ENCODE peak calls at places on chromosomes 5 and 9, in four cellular contexts. U, L, X and Z are unnamed samples.

GRCh38 chr5:31059889-31060288 is 133.6 kb upstream of the CDH6 start:
- DNase-seq in U (no peak), L (no peak), X (no peak), Z (no peak)

GRCh38 chr5:51968756-51969155 is 585.5 kb downstream of the ISL1 start:
- DNase-seq in U (no peak), L (no peak), X (no peak), Z (no peak)

GRCh38 chr9:16221350-16221749 is 649.1 kb downstream of the BNC2 start:
- DNase-seq in U (no peak), L (no peak), X (no peak), Z (no peak)

GRCh38 chr9:12554636-12555035 is 138.5 kb upstream of the TYRP1 start:
- DNase-seq in U (no peak), L (no peak), X (peak), Z (no peak)

GRCh38 chr9:137447722-137448568 is 6.8 kb upstream of the ENTPD8 start:
- DNase-seq in U (peak), L (no peak), X (no peak), Z (no peak)

GRCh38 chr9:16058131-16058549 is 505.3 kb downstream of the CCDC171 start:
- DNase-seq in U (no peak), L (peak), X (peak), Z (peak)

GRCh38 chr9:33677506-33677809 is 117.9 kb upstream of the PRSS3 start:
- DNase-seq in U (no peak), L (no peak), X (no peak), Z (no peak)

GRCh38 chr5:179367491-179367890 is 22.2 kb upstream of the ADAMTS2 start:
- DNase-seq in U (peak), L (no peak), X (no peak), Z (no peak)

GRCh38 chr9:71886015-71886414 is 25.0 kb downstream of the ABHD17B start:
- DNase-seq in U (no peak), L (no peak), X (no peak), Z (no peak)

GRCh38 chr5:151092750-151093149 is 11.9 kb upstream of the TNIP1 start:
- DNase-seq in U (peak), L (peak), X (peak), Z (peak)

GRCh38 chr5:32443541-32444190 is 874 bp downstream of the ZFR start:
- DNase-seq in U (peak), L (peak), X (peak), Z (peak)

GRCh38 chr5:146005723-146006122 is 69.3 kb downstream of the SH3RF2 start:
- DNase-seq in U (no peak), L (no peak), X (no peak), Z (no peak)

GRCh38 chr5:129241755-129242154 is 147.2 kb downstream of the ISOC1 start:
- DNase-seq in U (no peak), L (no peak), X (no peak), Z (no peak)

GRCh38 chr9:108062680-108063079 is 573.1 kb upstream of the KLF4 start:
- DNase-seq in U (no peak), L (no peak), X (no peak), Z (no peak)

GRCh38 chr5:77935516-77936364 is 159.6 kb upstream of the TBCA start:
- DNase-seq in U (no peak), L (no peak), X (no peak), Z (no peak)

GRCh38 chr9:92612292-92612691 is 57.6 kb downstream of the IPPK start:
- DNase-seq in U (no peak), L (no peak), X (no peak), Z (no peak)

GRCh38 chr5:41068169-41068568 is 3.0 kb downstream of the MROH2B start:
- DNase-seq in U (no peak), L (no peak), X (no peak), Z (peak)

GRCh38 chr5:165504716-165505115 is 1999.3 kb downstream of the MAT2B start:
- DNase-seq in U (no peak), L (no peak), X (no peak), Z (no peak)

GRCh38 chr9:22111176-22111870 is 102.2 kb upstream of the CDKN2B start:
- DNase-seq in U (no peak), L (no peak), X (no peak), Z (no peak)

DNA sequence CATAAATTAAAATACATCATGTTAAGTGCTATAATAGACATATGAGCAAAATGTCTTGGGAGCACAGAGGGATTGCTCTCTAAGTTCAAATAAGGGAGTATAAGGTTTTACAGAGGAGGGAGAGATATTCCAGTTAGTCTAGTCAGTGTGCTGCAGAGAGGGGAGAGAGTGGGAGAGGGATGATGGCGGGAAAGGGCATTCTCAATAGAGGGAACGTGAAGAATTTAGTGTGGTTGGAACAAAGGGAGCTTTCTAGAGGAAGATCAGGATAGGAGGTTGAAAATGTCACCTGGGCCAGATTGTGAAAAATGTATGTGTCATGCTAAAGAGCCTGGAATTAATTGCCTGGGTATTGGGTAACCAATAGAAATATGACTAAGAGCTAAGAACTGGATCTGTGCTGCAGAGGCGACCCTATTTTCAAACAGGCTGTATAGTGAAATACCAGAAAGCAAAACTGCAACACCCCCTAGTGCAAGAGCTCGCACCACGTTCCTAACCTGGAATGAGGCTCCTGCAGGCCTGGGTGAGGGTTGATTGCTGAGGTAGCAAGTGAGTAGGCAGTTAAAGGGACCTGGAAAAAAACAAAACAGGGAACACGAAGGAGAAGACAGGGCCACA is 791.8 kb upstream of the C9orf72 start:
- DNase-seq in U (no peak), L (no peak), X (peak), Z (peak)
- TF ChIP-seq CTCF in U (no peak), L (no peak), X (no peak), Z (peak)

DNA sequence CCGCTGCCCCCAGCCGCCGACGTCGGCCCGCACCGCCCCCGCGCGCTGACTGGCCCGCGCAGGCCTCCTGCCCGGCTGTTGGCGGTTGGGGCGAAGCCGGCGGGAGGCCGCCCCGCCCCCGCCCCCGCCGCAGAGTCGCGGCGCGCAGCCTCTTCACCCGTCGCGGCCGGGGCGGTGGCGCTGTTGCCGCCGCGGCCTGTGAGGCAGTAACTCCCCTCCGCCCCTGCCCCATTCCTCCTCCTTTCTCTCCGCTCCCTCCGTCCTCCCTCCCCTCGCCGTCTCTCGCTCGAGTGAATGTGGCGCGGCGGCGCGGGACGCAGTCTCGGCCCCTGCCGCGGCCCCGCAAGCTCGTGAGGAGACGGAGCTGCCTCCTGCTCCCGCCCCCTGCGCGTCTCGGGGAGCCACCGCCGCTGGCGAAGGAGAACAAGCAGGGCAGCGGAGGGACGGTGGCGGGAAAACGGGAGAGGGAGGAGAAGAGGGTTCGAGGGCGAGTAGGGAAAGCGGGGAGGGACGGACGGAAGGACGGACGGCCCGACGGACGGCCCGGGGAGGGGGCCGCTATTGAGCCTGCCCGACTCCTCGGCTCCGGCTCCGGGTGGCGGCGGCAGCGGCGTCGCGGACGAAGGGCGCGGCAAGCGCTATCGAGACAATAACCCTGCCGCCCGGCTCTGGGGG is 637 bp upstream of the ERBIN start:
- DNase-seq in U (peak), L (peak), X (peak), Z (peak)
- TF ChIP-seq CTCF in U (peak), L (peak), X (no peak), Z (no peak)

GRCh38 chr5:94113087-94113486 is 371.7 kb upstream of the POU5F2 start:
- DNase-seq in U (no peak), L (no peak), X (no peak), Z (no peak)

GRCh38 chr5:94111209-94112004 is 370.0 kb upstream of the POU5F2 start:
- DNase-seq in U (peak), L (peak), X (peak), Z (peak)
- TF ChIP-seq CTCF in U (no peak), L (peak), X (no peak), Z (peak)

GRCh38 chr5:127562252-127562651 is 44.8 kb downstream of the PRRC1 start:
- DNase-seq in U (no peak), L (no peak), X (peak), Z (no peak)
- TF ChIP-seq CTCF in U (peak), L (no peak), X (peak), Z (peak)